ENCODE peak calls at places on chromosome 4, in five cellular contexts. One of them, this sample, is unnamed.

GRCh38 chr4:26218677-26219181 is 102.1 kb upstream of the RBPJ start:
- ATAC-seq in heart left ventricle: peak
- ATAC-seq in left lung: peak
- ATAC-seq in naive thymus-derived CD4-positive, alpha-beta T cell: peak
- ATAC-seq in thoracic aorta: no peak
- ATAC-seq in this sample: no peak

GRCh38 chr4:103032575-103032974 is 13.1 kb upstream of the SLC9B1 start:
- ATAC-seq in heart left ventricle: no peak
- ATAC-seq in left lung: peak
- ATAC-seq in naive thymus-derived CD4-positive, alpha-beta T cell: no peak
- ATAC-seq in thoracic aorta: no peak
- ATAC-seq in this sample: no peak

GRCh38 chr4:77821775-77822174 is 2.6 kb upstream of the CNOT6L start:
- ATAC-seq in heart left ventricle: no peak
- ATAC-seq in left lung: no peak
- ATAC-seq in naive thymus-derived CD4-positive, alpha-beta T cell: peak
- ATAC-seq in thoracic aorta: no peak
- ATAC-seq in this sample: no peak

GRCh38 chr4:3227878-3228675 is 20.9 kb upstream of the MSANTD1 start:
- ATAC-seq in heart left ventricle: peak
- ATAC-seq in left lung: no peak
- ATAC-seq in naive thymus-derived CD4-positive, alpha-beta T cell: no peak
- ATAC-seq in thoracic aorta: no peak
- ATAC-seq in this sample: no peak

GRCh38 chr4:56435748-56436442 is at the start of gene PAICS:
- ATAC-seq in heart left ventricle: peak
- ATAC-seq in left lung: peak
- ATAC-seq in naive thymus-derived CD4-positive, alpha-beta T cell: peak
- ATAC-seq in thoracic aorta: peak
- ATAC-seq in this sample: peak

GRCh38 chr4:71495454-71495853 is 156.6 kb downstream of the SLC4A4 start:
- ATAC-seq in heart left ventricle: no peak
- ATAC-seq in left lung: no peak
- ATAC-seq in naive thymus-derived CD4-positive, alpha-beta T cell: no peak
- ATAC-seq in thoracic aorta: no peak
- ATAC-seq in this sample: no peak

GRCh38 chr4:177879851-177880250 is 437.6 kb upstream of the AGA start:
- ATAC-seq in heart left ventricle: no peak
- ATAC-seq in left lung: no peak
- ATAC-seq in naive thymus-derived CD4-positive, alpha-beta T cell: no peak
- ATAC-seq in thoracic aorta: no peak
- ATAC-seq in this sample: no peak

GRCh38 chr4:7156273-7157139 is 35.8 kb upstream of the SORCS2 start:
- ATAC-seq in heart left ventricle: peak
- ATAC-seq in left lung: peak
- ATAC-seq in naive thymus-derived CD4-positive, alpha-beta T cell: no peak
- ATAC-seq in thoracic aorta: no peak
- ATAC-seq in this sample: no peak

GRCh38 chr4:167233523-167234387 is 539 bp downstream of the SPOCK3 start:
- ATAC-seq in heart left ventricle: peak
- ATAC-seq in left lung: peak
- ATAC-seq in naive thymus-derived CD4-positive, alpha-beta T cell: peak
- ATAC-seq in thoracic aorta: no peak
- ATAC-seq in this sample: no peak

GRCh38 chr4:87317527-87317926 is 5.2 kb downstream of the HSD17B13 start:
- ATAC-seq in heart left ventricle: no peak
- ATAC-seq in left lung: peak
- ATAC-seq in naive thymus-derived CD4-positive, alpha-beta T cell: no peak
- ATAC-seq in thoracic aorta: no peak
- ATAC-seq in this sample: peak

GRCh38 chr4:41375561-41375960 is 118.8 kb downstream of the UCHL1 start:
- ATAC-seq in heart left ventricle: peak
- ATAC-seq in left lung: peak
- ATAC-seq in naive thymus-derived CD4-positive, alpha-beta T cell: no peak
- ATAC-seq in thoracic aorta: no peak
- ATAC-seq in this sample: peak

This sample was measured in esophagus mucosa.